ENCODE peak calls at places on chromosomes 2 and 18, in four cellular contexts. K is H1, V is K562, A is HepG2. L is an unnamed sample.

GRCh38 chr2:138030459-138030858 is 66.2 kb downstream of the HNMT start:
- DNase-seq in K (no peak), V (no peak), A (no peak), L (peak; percentile 38)

GRCh38 chr2:164824865-164825264 is 16.8 kb downstream of the COBLL1 start:
- DNase-seq in A (no peak), K (no peak), V (no peak), L (no peak)

GRCh38 chr2:238101891-238102841 is 2.0 kb downstream of the ESPNL start:
- DNase-seq in K (peak; percentile 57), A (no peak), V (no peak), L (no peak)

GRCh38 chr18:24014986-24015896 is 687 bp downstream of the TTC39C start:
- DNase-seq in K (no peak), A (peak; percentile 13), V (no peak), L (no peak)

GRCh38 chr2:144519934-144520717 is at the start of gene ZEB2:
- DNase-seq in A (peak; percentile 12), V (peak; percentile 50), K (peak; percentile 56), L (no peak)

GRCh38 chr2:240388471-240389301 is 46.8 kb upstream of the GPC1 start:
- DNase-seq in A (no peak), V (no peak), K (no peak), L (no peak)

GRCh38 chr2:10331033-10331701 is 28.5 kb downstream of the HPCAL1 start:
- DNase-seq in V (peak; percentile 71), A (no peak), K (no peak), L (peak; percentile 40)

GRCh38 chr2:226040344-226040743 is 640.8 kb downstream of the NYAP2 start:
- DNase-seq in V (no peak), K (no peak), A (no peak), L (no peak)

GRCh38 chr2:108363048-108363899 is 14.5 kb upstream of the SULT1C4 start:
- DNase-seq in A (no peak), K (no peak), V (no peak), L (no peak)

GRCh38 chr2:140526575-140526974 is 1604.2 kb downstream of the LRP1B start:
- DNase-seq in V (no peak), A (no peak), K (no peak), L (no peak)

GRCh38 chr18:74378179-74378682 is 62.6 kb downstream of the C18orf63 start:
- DNase-seq in V (no peak), K (peak; percentile 6), A (no peak), L (no peak)

GRCh38 chr2:12606472-12607000 is 110.2 kb upstream of the TRIB2 start:
- DNase-seq in K (no peak), A (peak; percentile 6), V (no peak), L (no peak)

GRCh38 chr2:18991177-18992168 is 366.9 kb downstream of the OSR1 start:
- DNase-seq in A (no peak), V (no peak), K (no peak), L (no peak)

GRCh38 chr2:41784496-41784895 is 263.3 kb upstream of the PKDCC start:
- DNase-seq in V (no peak), A (peak; percentile 11), K (no peak), L (no peak)

GRCh38 chr2:144421606-144422510 is 98.1 kb downstream of the ZEB2 start:
- DNase-seq in K (no peak), V (no peak), A (no peak), L (no peak)

GRCh38 chr2:225272173-225272572 is 127.3 kb upstream of the NYAP2 start:
- DNase-seq in V (no peak), A (no peak), K (no peak), L (no peak)

GRCh38 chr18:49279041-49279440 is 181.4 kb downstream of the DYM start:
- DNase-seq in K (no peak), V (no peak), A (no peak), L (no peak)

GRCh38 chr18:65938592-65939372 is 188.0 kb downstream of the CDH7 start:
- DNase-seq in K (peak; percentile 62), A (peak; percentile 34), V (no peak), L (peak; percentile 5)
- TF ChIP-seq CBX5 in K (no peak), A (no peak), V (no peak), L (no peak)

GRCh38 chr2:232541961-232542714 is 2.6 kb downstream of the CHRNG start:
- DNase-seq in V (no peak), K (peak; percentile 39), A (no peak), L (no peak)
- TF ChIP-seq CBX5 in V (no peak), K (no peak), A (no peak), L (no peak)

DNA sequence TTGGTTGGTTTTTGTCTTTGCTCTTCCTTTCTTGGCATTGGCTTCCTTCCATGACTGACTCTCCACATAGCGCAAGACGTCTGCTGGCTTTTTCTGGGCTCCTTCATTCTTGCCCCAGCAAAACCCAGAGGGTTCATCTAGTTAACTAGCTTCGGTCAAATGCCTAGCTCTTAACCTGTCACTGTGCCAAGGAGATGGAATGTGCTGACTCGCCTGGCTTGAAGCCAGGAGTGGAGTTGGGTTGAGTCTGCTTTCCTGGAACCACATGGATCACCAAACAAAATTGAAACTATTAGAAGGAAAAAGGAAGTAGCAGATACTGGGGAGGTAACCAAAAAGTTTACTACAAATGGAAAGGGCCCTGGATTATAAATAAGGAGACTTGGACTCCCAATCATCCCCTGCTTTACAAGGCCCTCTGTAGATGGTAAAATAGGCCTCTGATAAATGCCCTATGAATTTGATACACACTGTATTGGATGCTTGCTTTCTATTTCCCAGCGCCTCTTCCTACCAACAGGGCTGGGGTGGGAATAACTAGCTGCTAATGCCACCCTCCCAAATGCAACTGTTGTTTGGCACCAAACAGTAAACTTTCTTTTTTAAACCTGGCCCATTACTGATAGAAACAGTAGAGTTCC is 11.3 kb downstream of the MALT1 start:
- DNase-seq in A (peak; percentile 68), V (no peak), K (no peak), L (no peak)
- TF ChIP-seq CBX5 in A (no peak), V (no peak), K (no peak), L (no peak)

DNA sequence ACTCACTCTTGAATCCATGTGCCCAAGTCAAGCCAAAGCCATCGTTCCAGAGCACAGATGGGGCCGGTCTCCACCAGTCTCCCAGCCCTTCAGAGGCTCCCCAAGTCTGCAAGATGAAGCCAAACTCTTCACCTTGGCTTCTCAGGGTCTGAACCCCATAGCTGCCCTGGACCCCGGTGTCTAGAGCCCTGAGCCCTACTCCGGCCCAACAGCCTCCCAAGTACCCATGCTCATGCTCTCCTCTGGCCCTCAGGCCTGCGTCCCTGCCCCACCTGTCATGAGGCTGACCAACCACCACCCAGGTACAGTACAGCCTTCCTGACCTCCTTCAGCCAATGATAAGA is 46.0 kb downstream of the ZNF516 start:
- DNase-seq in A (no peak), K (no peak), V (no peak), L (no peak)
- TF ChIP-seq CBX5 in A (no peak), K (no peak), V (no peak), L (no peak)

GRCh38 chr2:202121532-202122166 is 48.6 kb downstream of the KIAA2012 start:
- DNase-seq in K (no peak), V (no peak), A (no peak), L (no peak)
- TF ChIP-seq CBX5 in K (no peak), V (no peak), A (no peak), L (no peak)

GRCh38 chr2:146123714-146124113 is 1603.8 kb upstream of the ZEB2 start:
- DNase-seq in A (no peak), V (no peak), K (no peak), L (no peak)
- TF ChIP-seq CBX5 in A (no peak), V (no peak), K (no peak), L (no peak)

GRCh38 chr2:220002699-220003098 is 375.3 kb downstream of the SLC4A3 start:
- DNase-seq in K (no peak), V (no peak), A (no peak), L (no peak)

GRCh38 chr2:220001693-220002260 is 374.3 kb downstream of the SLC4A3 start:
- DNase-seq in V (no peak), A (no peak), K (no peak), L (no peak)

GRCh38 chr2:220000586-220000985 is 373.2 kb downstream of the SLC4A3 start:
- DNase-seq in K (no peak), A (no peak), V (no peak), L (no peak)

GRCh38 chr2:220006152-220006551 is 378.7 kb downstream of the SLC4A3 start:
- DNase-seq in K (no peak), A (no peak), V (no peak), L (no peak)

GRCh38 chr2:220005362-220005761 is 377.9 kb downstream of the SLC4A3 start:
- DNase-seq in V (no peak), A (no peak), K (no peak), L (no peak)
- TF ChIP-seq CBX5 in V (no peak), A (no peak), K (no peak), L (no peak)

GRCh38 chr18:13266208-13267100 is 47.9 kb downstream of the LDLRAD4 start:
- DNase-seq in V (no peak), K (no peak), A (no peak), L (no peak)

GRCh38 chr18:13262839-13263691 is 44.5 kb downstream of the LDLRAD4 start:
- DNase-seq in K (no peak), V (no peak), A (no peak), L (no peak)

GRCh38 chr18:13264986-13265900 is 46.7 kb downstream of the LDLRAD4 start:
- DNase-seq in A (no peak), K (no peak), V (no peak), L (no peak)

GRCh38 chr18:13265901-13266207 is 47.3 kb downstream of the LDLRAD4 start:
- DNase-seq in K (no peak), V (no peak), A (no peak), L (no peak)

DNA sequence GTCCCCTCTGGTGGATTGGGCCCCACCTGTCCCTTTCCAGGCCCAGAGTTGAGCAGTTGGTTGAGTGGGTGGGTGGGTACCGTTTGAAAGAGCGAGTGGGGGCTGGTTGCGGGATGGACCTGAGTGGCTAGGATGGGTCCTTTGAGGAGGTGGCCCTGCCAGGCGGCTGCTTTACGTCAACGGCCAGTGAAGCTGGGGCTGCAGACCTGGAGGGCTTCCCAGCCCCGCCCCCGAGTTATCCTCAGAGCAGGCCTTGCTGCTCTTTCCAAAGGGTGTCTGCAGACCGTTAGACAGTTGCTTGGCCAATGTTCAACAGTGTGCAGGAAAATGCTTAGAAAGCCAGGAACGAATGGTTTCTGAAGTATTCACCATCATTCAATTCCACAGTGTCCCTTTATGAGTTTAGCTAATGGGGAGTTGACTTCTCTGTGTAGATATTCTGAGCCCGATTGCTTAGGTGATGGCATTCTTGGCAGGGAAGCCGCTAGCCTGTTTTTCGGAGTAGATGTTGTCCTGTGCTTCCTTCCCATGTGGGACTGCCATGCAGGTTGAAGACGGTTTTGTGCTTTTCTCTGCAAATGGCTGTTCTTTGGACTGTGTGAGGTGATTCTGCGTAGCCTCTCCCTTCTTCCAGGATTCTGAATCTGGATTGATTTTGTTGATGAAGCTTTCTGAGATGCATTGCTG is 45.7 kb downstream of the LDLRAD4 start:
- DNase-seq in A (no peak), V (no peak), K (no peak), L (no peak)
- TF ChIP-seq CBX5 in A (no peak), V (no peak), K (no peak), L (no peak)